ENCODE peak calls at places on chromosomes 16 and 17, in nine cellular contexts. One of them, this sample, is unnamed. For H3K4me1, the result is how much of the 10 kb centered on the place peaks cover.

GRCh38 chr17:37097162-37097561 is 148.4 kb downstream of the AATF start:
- DNase-seq in mesendoderm: no peak
- DNase-seq in PC-3: no peak
- DNase-seq in endothelial cell of umbilical vein: no peak
- DNase-seq in GM23338: no peak
- DNase-seq in OCI-LY7: no peak
- DNase-seq in HepG2: no peak
- DNase-seq in hepatocyte: no peak
- DNase-seq in fibroblast of lung: no peak
- DNase-seq in this sample: no peak

GRCh38 chr17:76251478-76252039 is 11.3 kb upstream of the RNF157 start:
- DNase-seq in mesendoderm: no peak
- DNase-seq in PC-3: peak
- DNase-seq in fibroblast of lung: no peak
- DNase-seq in endothelial cell of umbilical vein: no peak
- DNase-seq in OCI-LY7: no peak
- DNase-seq in hepatocyte: no peak
- DNase-seq in HepG2: peak
- DNase-seq in GM23338: no peak
- DNase-seq in this sample: no peak

GRCh38 chr16:56742030-56742984 is 12.4 kb downstream of the NUP93 start:
- DNase-seq in HepG2: no peak
- DNase-seq in GM23338: no peak
- DNase-seq in mesendoderm: peak
- DNase-seq in PC-3: peak
- DNase-seq in OCI-LY7: no peak
- DNase-seq in endothelial cell of umbilical vein: peak
- DNase-seq in hepatocyte: no peak
- DNase-seq in fibroblast of lung: peak
- DNase-seq in this sample: peak

GRCh38 chr17:66661411-66661843 is 173.5 kb upstream of the CACNG5 start:
- DNase-seq in HepG2: no peak
- DNase-seq in mesendoderm: no peak
- DNase-seq in GM23338: no peak
- DNase-seq in endothelial cell of umbilical vein: peak
- DNase-seq in PC-3: peak
- DNase-seq in OCI-LY7: no peak
- DNase-seq in hepatocyte: no peak
- DNase-seq in fibroblast of lung: peak
- DNase-seq in this sample: peak

GRCh38 chr17:77119668-77120301 is 21.0 kb upstream of the SEC14L1 start:
- DNase-seq in PC-3: no peak
- DNase-seq in GM23338: no peak
- DNase-seq in HepG2: peak
- DNase-seq in hepatocyte: no peak
- DNase-seq in mesendoderm: no peak
- DNase-seq in endothelial cell of umbilical vein: peak
- DNase-seq in OCI-LY7: no peak
- DNase-seq in fibroblast of lung: no peak
- DNase-seq in this sample: no peak

GRCh38 chr17:72393553-72393952 is 272.7 kb downstream of the SOX9 start:
- DNase-seq in fibroblast of lung: peak
- DNase-seq in GM23338: no peak
- DNase-seq in mesendoderm: no peak
- DNase-seq in PC-3: peak
- DNase-seq in hepatocyte: no peak
- DNase-seq in endothelial cell of umbilical vein: peak
- DNase-seq in OCI-LY7: no peak
- DNase-seq in HepG2: no peak
- DNase-seq in this sample: peak

GRCh38 chr17:79891113-79891730 is 52.0 kb upstream of the CBX4 start:
- DNase-seq in PC-3: no peak
- DNase-seq in HepG2: no peak
- DNase-seq in fibroblast of lung: no peak
- DNase-seq in mesendoderm: no peak
- DNase-seq in OCI-LY7: no peak
- DNase-seq in endothelial cell of umbilical vein: no peak
- DNase-seq in GM23338: no peak
- DNase-seq in hepatocyte: no peak
- DNase-seq in this sample: no peak

GRCh38 chr17:73389411-73389810 is 77.6 kb upstream of the CDC42EP4 start:
- DNase-seq in mesendoderm: no peak
- DNase-seq in hepatocyte: no peak
- DNase-seq in endothelial cell of umbilical vein: no peak
- DNase-seq in GM23338: no peak
- DNase-seq in HepG2: no peak
- DNase-seq in fibroblast of lung: no peak
- DNase-seq in PC-3: no peak
- DNase-seq in OCI-LY7: no peak
- DNase-seq in this sample: no peak

GRCh38 chr16:84659656-84660300 is 11.5 kb downstream of the KLHL36 start:
- DNase-seq in endothelial cell of umbilical vein: no peak
- DNase-seq in GM23338: no peak
- DNase-seq in fibroblast of lung: no peak
- DNase-seq in OCI-LY7: no peak
- DNase-seq in HepG2: no peak
- DNase-seq in PC-3: no peak
- DNase-seq in mesendoderm: no peak
- DNase-seq in hepatocyte: no peak
- DNase-seq in this sample: no peak

GRCh38 chr17:67700720-67701119 is 17.0 kb upstream of the NOL11 start:
- DNase-seq in OCI-LY7: no peak
- DNase-seq in HepG2: no peak
- DNase-seq in GM23338: no peak
- DNase-seq in mesendoderm: no peak
- DNase-seq in fibroblast of lung: no peak
- DNase-seq in endothelial cell of umbilical vein: no peak
- DNase-seq in PC-3: no peak
- DNase-seq in hepatocyte: no peak
- DNase-seq in this sample: no peak

GRCh38 chr16:56617212-56618085 is 8.1 kb upstream of the MT1E start:
- DNase-seq in endothelial cell of umbilical vein: no peak
- DNase-seq in fibroblast of lung: peak
- DNase-seq in mesendoderm: no peak
- DNase-seq in OCI-LY7: no peak
- DNase-seq in PC-3: no peak
- DNase-seq in HepG2: no peak
- DNase-seq in GM23338: peak
- DNase-seq in hepatocyte: peak
- DNase-seq in this sample: peak

GRCh38 chr16:58205276-58206036 is 7.5 kb upstream of the CSNK2A2 start:
- DNase-seq in OCI-LY7: no peak
- DNase-seq in endothelial cell of umbilical vein: no peak
- DNase-seq in mesendoderm: no peak
- DNase-seq in PC-3: no peak
- DNase-seq in fibroblast of lung: no peak
- DNase-seq in hepatocyte: no peak
- DNase-seq in GM23338: peak
- DNase-seq in HepG2: no peak
- DNase-seq in this sample: no peak

GRCh38 chr17:6787081-6787693 is 11.2 kb downstream of the FBXO39 start:
- DNase-seq in OCI-LY7: no peak
- DNase-seq in endothelial cell of umbilical vein: no peak
- DNase-seq in hepatocyte: no peak
- DNase-seq in fibroblast of lung: peak
- DNase-seq in GM23338: no peak
- DNase-seq in PC-3: no peak
- DNase-seq in HepG2: peak
- DNase-seq in mesendoderm: no peak
- DNase-seq in this sample: no peak
- H3K4me2 ChIP-seq in OCI-LY7: no peak
- H3K4me2 ChIP-seq in endothelial cell of umbilical vein: peak
- H3K4me2 ChIP-seq in hepatocyte: no peak
- H3K4me2 ChIP-seq in fibroblast of lung: peak
- H3K4me2 ChIP-seq in GM23338: no peak
- H3K4me2 ChIP-seq in PC-3: no peak
- H3K4me2 ChIP-seq in HepG2: peak
- H3K4me2 ChIP-seq in mesendoderm: no peak
- H3K4me2 ChIP-seq in this sample: peak

GRCh38 chr17:17577373-17577772 is 14.1 kb downstream of the PEMT start:
- DNase-seq in endothelial cell of umbilical vein: no peak
- DNase-seq in hepatocyte: no peak
- DNase-seq in mesendoderm: no peak
- DNase-seq in fibroblast of lung: no peak
- DNase-seq in GM23338: no peak
- DNase-seq in OCI-LY7: no peak
- DNase-seq in PC-3: no peak
- DNase-seq in HepG2: no peak
- DNase-seq in this sample: no peak

GRCh38 chr17:17582372-17582771 is 9.1 kb downstream of the PEMT start:
- DNase-seq in endothelial cell of umbilical vein: no peak
- DNase-seq in GM23338: no peak
- DNase-seq in mesendoderm: no peak
- DNase-seq in fibroblast of lung: no peak
- DNase-seq in HepG2: peak
- DNase-seq in PC-3: no peak
- DNase-seq in OCI-LY7: no peak
- DNase-seq in hepatocyte: no peak
- DNase-seq in this sample: no peak

GRCh38 chr17:17581509-17581908 is 10.0 kb downstream of the PEMT start:
- DNase-seq in GM23338: no peak
- DNase-seq in HepG2: no peak
- DNase-seq in mesendoderm: no peak
- DNase-seq in OCI-LY7: no peak
- DNase-seq in PC-3: no peak
- DNase-seq in fibroblast of lung: no peak
- DNase-seq in endothelial cell of umbilical vein: no peak
- DNase-seq in hepatocyte: no peak
- DNase-seq in this sample: no peak

GRCh38 chr17:17580662-17581470 is 10.6 kb downstream of the PEMT start:
- DNase-seq in endothelial cell of umbilical vein: no peak
- DNase-seq in fibroblast of lung: no peak
- DNase-seq in mesendoderm: no peak
- DNase-seq in hepatocyte: peak
- DNase-seq in GM23338: no peak
- DNase-seq in PC-3: peak
- DNase-seq in OCI-LY7: no peak
- DNase-seq in HepG2: peak
- DNase-seq in this sample: no peak

DNA sequence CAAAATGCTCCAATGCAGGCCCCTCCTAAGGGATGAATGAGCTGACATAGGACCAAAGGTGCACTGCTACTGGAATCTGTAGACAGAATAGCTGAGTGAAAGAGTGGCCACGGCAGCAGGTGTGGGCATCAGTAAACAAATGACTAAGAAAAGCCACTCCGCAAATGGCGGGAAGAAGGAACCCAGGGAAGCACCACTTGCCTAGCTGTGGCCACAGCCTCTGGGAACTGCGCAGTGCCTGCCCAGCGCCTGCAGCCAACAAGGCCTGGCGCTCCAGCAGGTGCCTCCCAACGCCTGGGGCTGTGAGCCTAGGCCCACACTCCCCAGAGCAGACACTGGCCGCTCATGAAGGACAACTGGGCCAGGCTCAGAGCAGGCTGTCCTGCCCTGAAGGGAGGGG is 11.8 kb downstream of the PEMT start:
- DNase-seq in PC-3: peak
- DNase-seq in endothelial cell of umbilical vein: no peak
- DNase-seq in mesendoderm: no peak
- DNase-seq in hepatocyte: no peak
- DNase-seq in HepG2: no peak
- DNase-seq in fibroblast of lung: no peak
- DNase-seq in OCI-LY7: no peak
- DNase-seq in GM23338: no peak
- DNase-seq in this sample: no peak
- H3K4me1 ChIP-seq in PC-3: under half
- H3K4me1 ChIP-seq in endothelial cell of umbilical vein: under half
- H3K4me1 ChIP-seq in mesendoderm: under half
- H3K4me1 ChIP-seq in hepatocyte: under half
- H3K4me1 ChIP-seq in HepG2: half or more
- H3K4me1 ChIP-seq in fibroblast of lung: under half
- H3K4me1 ChIP-seq in OCI-LY7: under half
- H3K4me1 ChIP-seq in GM23338: under half
- H3K4me1 ChIP-seq in this sample: under half

DNA sequence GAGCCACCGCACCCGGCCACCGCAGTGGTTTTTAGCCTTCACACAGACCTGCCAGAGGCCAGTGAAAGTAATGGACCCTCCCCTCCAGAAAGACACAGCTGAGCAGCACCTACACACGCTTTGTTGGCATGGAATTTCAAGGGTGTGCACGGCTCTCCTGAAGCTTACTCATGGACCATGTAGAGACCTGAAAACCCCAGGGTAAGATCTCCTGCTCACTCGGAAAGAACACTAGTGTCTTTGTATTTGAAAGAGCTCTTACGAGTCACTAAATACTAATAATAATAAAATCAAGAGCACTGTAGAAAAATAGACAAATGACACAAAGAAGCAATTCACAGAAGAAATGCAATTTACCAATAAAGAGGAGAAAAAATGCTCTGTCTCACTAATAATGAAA is 20.0 kb downstream of the SLC43A2 start:
- DNase-seq in OCI-LY7: no peak
- DNase-seq in fibroblast of lung: no peak
- DNase-seq in PC-3: no peak
- DNase-seq in mesendoderm: no peak
- DNase-seq in hepatocyte: peak
- DNase-seq in endothelial cell of umbilical vein: no peak
- DNase-seq in HepG2: no peak
- DNase-seq in GM23338: peak
- DNase-seq in this sample: no peak
- H3K4me2 ChIP-seq in OCI-LY7: no peak
- H3K4me2 ChIP-seq in fibroblast of lung: no peak
- H3K4me2 ChIP-seq in PC-3: no peak
- H3K4me2 ChIP-seq in mesendoderm: no peak
- H3K4me2 ChIP-seq in hepatocyte: no peak
- H3K4me2 ChIP-seq in endothelial cell of umbilical vein: no peak
- H3K4me2 ChIP-seq in HepG2: no peak
- H3K4me2 ChIP-seq in GM23338: no peak
- H3K4me2 ChIP-seq in this sample: no peak

GRCh38 chr17:38465420-38466345 is 37.4 kb downstream of the ARHGAP23 start:
- DNase-seq in GM23338: no peak
- DNase-seq in mesendoderm: no peak
- DNase-seq in OCI-LY7: no peak
- DNase-seq in HepG2: no peak
- DNase-seq in endothelial cell of umbilical vein: no peak
- DNase-seq in hepatocyte: no peak
- DNase-seq in fibroblast of lung: peak
- DNase-seq in PC-3: no peak
- DNase-seq in this sample: no peak

GRCh38 chr17:38466346-38467315 is 38.4 kb downstream of the ARHGAP23 start:
- DNase-seq in HepG2: no peak
- DNase-seq in mesendoderm: no peak
- DNase-seq in endothelial cell of umbilical vein: no peak
- DNase-seq in GM23338: no peak
- DNase-seq in hepatocyte: no peak
- DNase-seq in OCI-LY7: no peak
- DNase-seq in PC-3: no peak
- DNase-seq in fibroblast of lung: no peak
- DNase-seq in this sample: no peak

GRCh38 chr17:38464723-38465419 is 36.6 kb downstream of the ARHGAP23 start:
- DNase-seq in OCI-LY7: no peak
- DNase-seq in hepatocyte: peak
- DNase-seq in HepG2: no peak
- DNase-seq in fibroblast of lung: peak
- DNase-seq in mesendoderm: no peak
- DNase-seq in PC-3: no peak
- DNase-seq in endothelial cell of umbilical vein: peak
- DNase-seq in GM23338: peak
- DNase-seq in this sample: peak

GRCh38 chr17:38469875-38470274 is 41.6 kb downstream of the ARHGAP23 start:
- DNase-seq in fibroblast of lung: peak
- DNase-seq in hepatocyte: peak
- DNase-seq in PC-3: no peak
- DNase-seq in GM23338: peak
- DNase-seq in OCI-LY7: no peak
- DNase-seq in endothelial cell of umbilical vein: peak
- DNase-seq in mesendoderm: peak
- DNase-seq in HepG2: no peak
- DNase-seq in this sample: peak

GRCh38 chr17:38467491-38467890 is 39.2 kb downstream of the ARHGAP23 start:
- DNase-seq in GM23338: no peak
- DNase-seq in mesendoderm: no peak
- DNase-seq in HepG2: no peak
- DNase-seq in hepatocyte: no peak
- DNase-seq in fibroblast of lung: no peak
- DNase-seq in endothelial cell of umbilical vein: no peak
- DNase-seq in OCI-LY7: no peak
- DNase-seq in PC-3: no peak
- DNase-seq in this sample: no peak
- H3K4me1 ChIP-seq in GM23338: under half
- H3K4me1 ChIP-seq in mesendoderm: under half
- H3K4me1 ChIP-seq in HepG2: under half
- H3K4me1 ChIP-seq in hepatocyte: under half
- H3K4me1 ChIP-seq in fibroblast of lung: under half
- H3K4me1 ChIP-seq in endothelial cell of umbilical vein: under half
- H3K4me1 ChIP-seq in OCI-LY7: under half
- H3K4me1 ChIP-seq in PC-3: under half
- H3K4me1 ChIP-seq in this sample: half or more

This sample was measured in astrocyte.